ENCODE peak calls at places on chromosomes 11 and 22, in nine cellular contexts. M, K, R, Y, U, V, J, W and X are unnamed samples.

GRCh38 chr11:67489203-67489859 is 6.5 kb downstream of the AIP start:
- DNase-seq in K (no peak), U (no peak), J (no peak), M (no peak), R (no peak), Y (no peak), W (no peak), V (no peak), X (no peak)

GRCh38 chr11:17852246-17852645 is 117.7 kb downstream of the KCNC1 start:
- DNase-seq in M (no peak), K (no peak), U (no peak), V (no peak), W (no peak), Y (no peak), R (no peak), J (no peak), X (no peak)

GRCh38 chr11:28146123-28146751 is 38.0 kb downstream of the METTL15 start:
- DNase-seq in R (peak; percentile 92), J (no peak), W (peak; percentile 92), U (peak; percentile 48), Y (no peak), V (peak; percentile 90), K (peak; percentile 94), M (no peak), X (peak; percentile 85)

GRCh38 chr11:2698386-2699184 is 1.2 kb downstream of the KCNQ1OT1 start:
- DNase-seq in M (no peak), W (no peak), V (no peak), K (no peak), J (peak; percentile 10), U (peak; percentile 17), Y (no peak), R (peak; percentile 14), X (no peak)

GRCh38 chr11:13019313-13019712 is 10.2 kb downstream of the RASSF10 start:
- DNase-seq in Y (no peak), K (no peak), W (no peak), V (no peak), U (no peak), M (no peak), J (no peak), R (no peak), X (no peak)

GRCh38 chr11:130434521-130435223 is 6.3 kb upstream of the ADAMTS8 start:
- DNase-seq in W (peak; percentile 87), U (peak; percentile 68), V (no peak), R (peak; percentile 84), Y (peak; percentile 84), K (peak; percentile 87), M (peak; percentile 76), J (peak; percentile 63), X (peak; percentile 76)

GRCh38 chr22:39946571-39947407 is 13.4 kb upstream of the TMA7B start:
- DNase-seq in U (no peak), R (no peak), W (no peak), M (no peak), Y (peak; percentile 82), J (no peak), K (no peak), V (no peak), X (no peak)

GRCh38 chr11:10669258-10670033 is 24.1 kb downstream of the IRAG1 start:
- DNase-seq in V (no peak), R (peak; percentile 70), W (peak; percentile 77), U (peak; percentile 80), J (peak; percentile 52), K (peak; percentile 69), Y (no peak), M (no peak), X (no peak)

GRCh38 chr22:39408173-39408572 is 8.6 kb downstream of the TAB1 start:
- DNase-seq in R (peak; percentile 51), M (no peak), J (no peak), K (no peak), U (no peak), V (no peak), W (no peak), Y (no peak), X (no peak)

DNA sequence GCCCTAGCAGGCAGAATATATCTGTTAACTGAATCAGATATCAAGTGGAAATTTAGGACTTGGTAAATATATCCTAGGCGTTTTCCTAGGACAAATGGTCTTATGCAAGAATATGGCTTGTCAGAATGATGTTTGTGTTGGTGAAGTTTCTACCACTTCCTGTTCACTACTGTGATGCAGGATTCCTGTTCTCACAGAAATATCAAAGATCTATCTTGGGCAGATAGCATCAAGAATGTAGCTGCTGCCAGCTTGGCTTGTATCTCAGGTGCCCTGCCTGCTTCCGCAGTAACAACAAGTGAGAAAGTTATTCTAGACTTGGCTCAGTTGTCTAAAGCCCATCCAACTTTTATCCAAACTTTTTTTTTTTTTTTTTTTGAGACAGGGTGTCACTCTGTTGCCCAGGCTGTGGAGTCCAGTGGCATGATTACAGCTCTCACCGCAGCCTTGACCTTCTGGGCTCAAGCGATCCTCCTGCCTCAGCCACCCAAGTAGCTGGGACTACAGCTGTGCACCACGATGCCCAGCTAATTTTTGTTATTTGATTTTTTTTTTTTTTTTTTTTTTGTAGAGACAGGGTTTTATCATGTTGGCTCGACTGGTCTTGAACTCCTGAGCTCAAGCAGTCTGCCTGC is 61.3 kb downstream of the PPME1 start:
- DNase-seq in U (no peak), W (no peak), M (no peak), R (no peak), V (no peak), J (no peak), K (peak; percentile 47), Y (no peak), X (no peak)
- H3K4me3 ChIP-seq in U (no peak overlapping the region), W (no peak overlapping the region), M (no peak overlapping the region), R (no peak overlapping the region), V (no peak overlapping the region), J (no peak overlapping the region), K (no peak overlapping the region), Y (no peak overlapping the region), X (no peak overlapping the region)

GRCh38 chr11:113730887-113731726 is 25.0 kb upstream of the TMPRSS5 start:
- DNase-seq in R (peak; percentile 66), J (peak; percentile 64), W (peak; percentile 77), U (peak; percentile 36), M (no peak), V (peak; percentile 19), K (peak; percentile 87), Y (peak; percentile 7), X (peak; percentile 73)
- TF ChIP-seq CTCF in R (peak; percentile 63), J (peak; percentile 71), W (peak; percentile 74), U (peak; percentile 52), M (no peak), V (peak; percentile 65), K (peak; percentile 87), Y (peak; percentile 51), X (peak; percentile 83)

GRCh38 chr11:134069996-134070845 is 1.3 kb downstream of the JAM3 start:
- DNase-seq in M (no peak), U (no peak), K (no peak), J (no peak), R (no peak), V (no peak), W (no peak), Y (no peak), X (no peak)

GRCh38 chr11:134068829-134069425 is at the start of gene JAM3:
- DNase-seq in J (peak; percentile 79), V (peak; percentile 68), R (peak; percentile 89), W (peak; percentile 95), M (peak; percentile 98), U (peak; percentile 96), K (peak; percentile 96), Y (peak; percentile 44), X (peak; percentile 83)

GRCh38 chr11:134071766-134072403 is 3.0 kb downstream of the JAM3 start:
- DNase-seq in V (no peak), W (no peak), J (no peak), R (no peak), M (no peak), K (no peak), U (no peak), Y (no peak), X (no peak)

GRCh38 chr11:134069426-134069921 is 602 bp downstream of the JAM3 start:
- DNase-seq in J (no peak), R (peak; percentile 12), K (peak; percentile 29), V (no peak), U (no peak), M (peak; percentile 56), W (peak; percentile 22), Y (no peak), X (no peak)

GRCh38 chr11:134071306-134071705 is 2.4 kb downstream of the JAM3 start:
- DNase-seq in J (no peak), V (no peak), R (no peak), M (no peak), K (no peak), W (no peak), Y (no peak), U (no peak), X (no peak)
- H3K4me3 ChIP-seq in J (no peak overlapping the region), V (no peak overlapping the region), R (no peak overlapping the region), M (no peak overlapping the region), K (no peak overlapping the region), W (no peak overlapping the region), Y (no peak overlapping the region), U (no peak overlapping the region), X (no peak overlapping the region)

GRCh38 chr22:50548913-50549790 is 3.5 kb downstream of the KLHDC7B start:
- DNase-seq in V (no peak), U (no peak), J (no peak), W (no peak), R (no peak), K (no peak), M (no peak), Y (peak; percentile 21), X (no peak)

GRCh38 chr22:50546326-50547230 is 879 bp downstream of the KLHDC7B start:
- DNase-seq in W (no peak), Y (no peak), K (no peak), R (no peak), M (no peak), U (no peak), V (no peak), J (no peak), X (no peak)

GRCh38 chr22:50550395-50550794 is 4.7 kb downstream of the KLHDC7B start:
- DNase-seq in J (no peak), Y (no peak), W (no peak), M (no peak), U (no peak), K (no peak), V (no peak), R (no peak), X (no peak)

GRCh38 chr22:50547231-50547851 is 1.6 kb downstream of the KLHDC7B start:
- DNase-seq in U (no peak), J (no peak), R (no peak), M (no peak), K (no peak), W (no peak), Y (no peak), V (no peak), X (no peak)

DNA sequence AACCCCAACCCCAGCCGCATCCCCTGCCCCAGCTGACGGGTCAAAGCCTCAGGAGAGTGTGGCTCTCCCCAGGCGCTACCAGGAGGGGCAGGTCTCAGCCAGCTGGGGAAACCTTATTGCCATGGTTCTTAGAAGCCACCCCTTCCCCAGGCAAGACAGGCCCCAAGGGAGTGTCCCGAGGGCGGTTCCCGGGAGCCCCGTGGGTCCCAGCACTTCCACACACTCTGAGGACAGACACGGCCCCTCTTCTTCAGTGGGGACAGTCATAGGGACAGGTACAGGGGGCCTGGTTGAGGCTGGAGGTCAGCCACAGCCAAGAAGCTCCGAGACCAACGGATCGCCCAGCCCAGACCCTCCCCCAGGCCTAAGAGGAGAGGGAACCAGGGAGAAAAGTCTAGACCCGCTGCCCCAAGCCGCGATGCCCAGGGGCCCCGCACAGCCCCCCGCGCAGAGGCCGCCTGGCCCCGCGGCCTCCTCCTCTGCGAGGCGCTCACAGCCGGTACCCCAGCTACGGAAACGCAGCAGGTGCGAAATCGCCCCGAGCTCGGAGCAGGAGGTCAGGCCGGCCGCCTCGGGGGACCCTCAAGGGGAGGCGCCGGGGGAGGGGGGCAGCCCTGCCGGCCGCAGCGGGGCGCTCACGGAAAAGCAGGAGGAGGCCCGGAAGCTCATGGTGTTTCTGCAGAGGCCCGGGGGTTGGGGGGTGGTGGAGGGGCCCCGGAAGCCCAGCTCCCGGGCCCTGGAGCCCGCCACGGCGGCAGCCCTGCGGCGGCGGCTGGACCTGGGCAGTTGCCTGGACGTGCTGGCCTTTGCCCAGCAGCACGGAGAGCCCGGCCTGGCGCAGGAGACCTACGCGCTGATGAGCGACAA is 2.6 kb downstream of the KLHDC7B start:
- DNase-seq in U (no peak), R (no peak), Y (peak; percentile 41), V (no peak), M (no peak), W (no peak), J (no peak), K (no peak), X (no peak)
- TF ChIP-seq CTCF in U (no peak), R (no peak), Y (peak; percentile 35), V (no peak), M (no peak), W (no peak), J (no peak), K (no peak), X (no peak)